ENCODE peak calls at places on chromosomes 2 and 18, in nine cellular contexts. V is cardiac fibroblast, G is iPS DF 6.9, U is NCI-H1436, W is NCI-H2029, M is pulmonary artery endothelial cell, Q is NCI-H2081, E is mesendoderm, R is RKO. A is an unnamed sample.

GRCh38 chr18:58227361-58227930 is 183.4 kb downstream of the NEDD4L start:
- DNase-seq in V (no peak), G (no peak), U (no peak), W (no peak), M (no peak), Q (no peak), E (no peak), R (no peak), A (no peak)

GRCh38 chr2:122525341-122525740 is 769.9 kb downstream of the TSN start:
- DNase-seq in V (peak; percentile 49), G (no peak), U (no peak), W (no peak), M (no peak), Q (no peak), E (no peak), R (no peak), A (no peak)

GRCh38 chr18:33184918-33185317 is 255.6 kb downstream of the CCDC178 start:
- DNase-seq in V (no peak), G (no peak), U (no peak), W (no peak), M (no peak), Q (no peak), E (peak; percentile 17), R (no peak), A (no peak)

GRCh38 chr2:73243884-73244570 is 9.9 kb downstream of the CCT7 start:
- DNase-seq in V (peak; percentile 66), G (no peak), U (no peak), W (peak; percentile 26), M (peak; percentile 40), Q (peak; percentile 79), E (peak; percentile 87), R (no peak), A (peak; percentile 72)

GRCh38 chr18:71707985-71708500 is 836.1 kb downstream of the CBLN2 start:
- DNase-seq in V (no peak), G (no peak), U (no peak), W (no peak), M (no peak), Q (no peak), E (peak; percentile 12), R (no peak), A (peak; percentile 64)

GRCh38 chr2:60898567-60898966 is 17.2 kb downstream of the REL start:
- DNase-seq in V (no peak), G (no peak), U (no peak), W (peak; percentile 6), M (no peak), Q (peak; percentile 21), E (no peak), R (no peak), A (no peak)

GRCh38 chr2:11344956-11345671 is 678 bp upstream of the ROCK2 start:
- DNase-seq in V (peak; percentile 95), G (no peak), U (no peak), W (no peak), M (peak; percentile 41), Q (peak; percentile 42), E (peak; percentile 81), R (peak; percentile 75), A (no peak)

GRCh38 chr2:46554381-46554780 is 75.0 kb downstream of the TMEM247 start:
- DNase-seq in V (peak; percentile 57), G (no peak), U (no peak), W (no peak), M (no peak), Q (no peak), E (no peak), R (no peak), A (no peak)

GRCh38 chr2:177239934-177240600 is 24.5 kb downstream of the NFE2L2 start:
- DNase-seq in V (peak; percentile 70), G (no peak), U (no peak), W (peak; percentile 54), M (no peak), Q (peak; percentile 56), E (no peak), R (peak; percentile 34), A (no peak)

GRCh38 chr2:65479528-65479927 is 47.1 kb upstream of the SPRED2 start:
- DNase-seq in V (no peak), G (no peak), U (no peak), W (no peak), M (no peak), Q (no peak), E (no peak), R (no peak), A (no peak)

GRCh38 chr2:218259099-218259921 is 1.5 kb upstream of the GPBAR1 start:
- DNase-seq in V (peak; percentile 89), G (no peak), U (no peak), W (no peak), M (no peak), Q (no peak), E (peak; percentile 40), R (peak; percentile 35), A (no peak)

GRCh38 chr18:48393776-48394175 is 15.4 kb downstream of the ZBTB7C start:
- DNase-seq in V (no peak), G (no peak), U (no peak), W (no peak), M (no peak), Q (no peak), E (no peak), R (no peak), A (no peak)

A was measured in epithelial cell of prostate.